ENCODE peak calls at places on chromosomes 1 and 21, in five cellular contexts. S is H1, P is HepG2, D is K562, Q is GM12891. H is an unnamed sample.

GRCh38 chr1:161037661-161038522 is 872 bp downstream of the TSTD1 start:
- DNase-seq in D (no peak), S (peak), Q (no peak), P (no peak), H (no peak)

GRCh38 chr1:10882069-10882468 is 85.6 kb upstream of the CASZ1 start:
- DNase-seq in Q (no peak), P (no peak), D (no peak), S (no peak), H (no peak)

GRCh38 chr1:11653101-11653601 is 1.1 kb downstream of the FBXO2 start:
- DNase-seq in P (peak), Q (no peak), S (peak), D (peak), H (no peak)

GRCh38 chr1:33126411-33127000 is 45.6 kb downstream of the AZIN2 start:
- DNase-seq in P (no peak), D (no peak), Q (no peak), S (peak), H (no peak)

GRCh38 chr21:34201001-34201400 is 127.6 kb downstream of the MRPS6 start:
- DNase-seq in Q (no peak), D (no peak), P (no peak), S (no peak), H (no peak)

GRCh38 chr1:35488346-35488745 is 68.9 kb downstream of the KIAA0319L start:
- DNase-seq in D (no peak), P (no peak), S (no peak), Q (no peak), H (no peak)

GRCh38 chr1:28971980-28972771 is 57.8 kb downstream of the EPB41 start:
- DNase-seq in S (no peak), Q (no peak), D (no peak), P (no peak), H (no peak)

GRCh38 chr1:85374160-85374559 is 90.8 kb downstream of the DDAH1 start:
- DNase-seq in D (no peak), P (peak), S (no peak), Q (no peak), H (no peak)

GRCh38 chr1:53681647-53682368 is 57.2 kb downstream of the GLIS1 start:
- DNase-seq in S (peak), D (peak), Q (peak), P (peak), H (no peak)

GRCh38 chr1:4048921-4049320 is 148.8 kb upstream of the C1orf174 start:
- DNase-seq in Q (no peak), P (no peak), D (no peak), S (no peak), H (no peak)

GRCh38 chr1:234912541-234913312 is 215.9 kb downstream of the TOMM20 start:
- DNase-seq in S (no peak), D (peak), P (no peak), Q (no peak), H (no peak)

GRCh38 chr1:53553734-53554509 is 94.7 kb downstream of the DMRTB1 start:
- DNase-seq in S (no peak), D (no peak), Q (no peak), P (no peak), H (no peak)

GRCh38 chr1:232428781-232429530 is 201.0 kb downstream of the SIPA1L2 start:
- DNase-seq in Q (no peak), D (no peak), S (no peak), P (no peak), H (no peak)

GRCh38 chr21:32307706-32308105 is 9.1 kb downstream of the MRAP start:
- DNase-seq in P (peak), S (peak), D (no peak), Q (no peak), H (no peak)

GRCh38 chr1:109812691-109813393 is 49.1 kb upstream of the EPS8L3 start:
- DNase-seq in S (no peak), D (no peak), P (no peak), Q (no peak), H (no peak)

GRCh38 chr1:68204965-68205630 is 27.2 kb downstream of the WLS start:
- DNase-seq in P (no peak), S (no peak), D (no peak), Q (no peak), H (no peak)

GRCh38 chr1:42379794-42380616 is 587 bp upstream of the RIMKLA start:
- DNase-seq in P (peak), Q (peak), S (peak), D (peak), H (peak)

GRCh38 chr21:15842565-15842880 is 112.7 kb downstream of the USP25 start:
- DNase-seq in Q (no peak), S (no peak), D (no peak), P (no peak), H (no peak)

GRCh38 chr1:1344672-1345361 is 4.4 kb downstream of the DVL1 start:
- DNase-seq in S (peak), P (no peak), D (peak), Q (no peak), H (no peak)

GRCh38 chr1:151773698-151774097 is 10.4 kb upstream of the MRPL9 start:
- DNase-seq in S (no peak), P (no peak), D (peak), Q (no peak), H (no peak)

GRCh38 chr1:75643460-75643859 is 32.5 kb upstream of the SLC44A5 start:
- DNase-seq in D (peak), Q (no peak), P (no peak), S (no peak), H (no peak)

GRCh38 chr1:171313319-171313834 is 606 bp upstream of the FMO4 start:
- DNase-seq in D (no peak), P (no peak), Q (no peak), S (no peak), H (no peak)

GRCh38 chr1:76998582-76999189 is 131.4 kb downstream of the ST6GALNAC5 start:
- DNase-seq in Q (no peak), D (no peak), S (no peak), P (no peak), H (no peak)

GRCh38 chr1:43509740-43510375 is 20.8 kb upstream of the PTPRF start:
- DNase-seq in D (no peak), Q (no peak), P (no peak), S (peak), H (no peak)

GRCh38 chr1:63691672-63692425 is 82.0 kb upstream of the ROR1 start:
- DNase-seq in D (peak), S (no peak), P (peak), Q (peak), H (no peak)

GRCh38 chr1:16920951-16921350 is 780 bp upstream of the CROCC start:
- DNase-seq in Q (no peak), P (no peak), S (no peak), D (no peak), H (no peak)

GRCh38 chr1:16913866-16914662 is 7.7 kb upstream of the CROCC start:
- DNase-seq in D (peak), P (peak), Q (peak), S (peak), H (peak)

GRCh38 chr1:16913616-16913865 is 8.2 kb upstream of the CROCC start:
- DNase-seq in D (no peak), P (no peak), Q (no peak), S (no peak), H (no peak)

GRCh38 chr1:16918371-16918770 is 3.4 kb upstream of the CROCC start:
- DNase-seq in Q (no peak), S (no peak), P (no peak), D (no peak), H (no peak)

DNA sequence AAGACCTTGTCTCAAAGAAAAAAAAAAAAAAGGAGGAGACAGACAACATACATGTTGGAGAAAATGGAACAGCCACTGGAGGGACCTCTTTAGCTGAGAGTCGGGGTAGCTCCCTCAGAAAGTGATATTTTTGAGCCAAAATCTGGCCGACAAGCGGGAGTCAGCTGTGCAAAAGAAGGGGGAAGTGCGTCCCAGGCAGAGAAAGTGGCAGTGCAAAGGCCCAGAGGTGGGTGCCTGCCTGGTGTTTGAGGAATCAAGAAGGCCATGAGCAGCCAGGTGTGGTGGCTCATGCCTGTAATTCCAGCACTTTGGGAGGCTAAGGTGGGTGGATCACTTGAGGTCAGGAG is 6.1 kb upstream of the CROCC start:
- DNase-seq in D (peak), Q (no peak), S (no peak), P (no peak), H (no peak)
- TF ChIP-seq TAF1 in D (no peak), Q (no peak), S (no peak), P (no peak), H (no peak)

DNA sequence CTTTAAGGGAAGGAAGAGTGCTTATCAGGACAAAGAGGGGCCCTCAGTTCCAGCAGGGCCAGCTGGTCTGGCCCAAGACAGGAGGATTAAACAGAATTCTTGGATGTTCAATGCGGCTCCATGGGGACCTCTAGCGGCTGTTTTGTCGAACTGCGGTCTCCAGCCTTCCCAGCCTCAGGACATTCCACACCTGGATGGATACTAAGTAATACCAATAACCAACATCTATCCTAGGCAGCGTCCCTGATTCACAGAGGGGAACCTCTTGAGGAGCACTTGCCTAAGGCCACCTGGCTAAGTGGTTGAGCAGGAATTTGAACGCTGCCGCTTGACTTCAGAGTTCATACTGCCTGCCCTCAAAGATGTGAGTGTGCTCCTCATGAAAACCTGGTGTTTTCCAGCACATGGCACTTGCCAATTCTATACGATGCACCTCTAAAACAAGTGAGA is 15.5 kb upstream of the CD247 start:
- DNase-seq in P (peak), Q (peak), D (peak), S (peak), H (peak)
- TF ChIP-seq TAF1 in P (no peak), Q (no peak), D (no peak), S (no peak), H (no peak)

GRCh38 chr1:14996133-14997050 is 157.2 kb upstream of the TMEM51 start:
- DNase-seq in P (peak), Q (peak), D (peak), S (no peak), H (no peak)
- TF ChIP-seq TAF1 in P (no peak), Q (no peak), D (no peak), S (no peak), H (no peak)

GRCh38 chr1:205028954-205029353 is 14.1 kb upstream of the CNTN2 start:
- DNase-seq in D (no peak), Q (no peak), P (no peak), S (no peak), H (no peak)
- TF ChIP-seq TAF1 in D (no peak), Q (no peak), P (no peak), S (no peak), H (no peak)

H was measured in GM12892.